ENCODE peak calls at places on chromosomes 11 and 22, in six cellular contexts. V is spleen; P is CD8-positive, alpha-beta memory T cell; H is NT2/D1; E is mucosa of descending colon; Q is cardiac muscle cell. O is an unnamed sample. For H3K9me3, the result is how much of the 10 kb centered on the place peaks cover.

GRCh38 chr11:54558919-54559318 is 44.9 kb downstream of the OR4C46 start:
- DNase-seq in V (no peak), P (no peak), H (peak), E (no peak), Q (no peak), O (no peak)

GRCh38 chr11:110736158-110736553 is 23.9 kb upstream of the ARHGAP20 start:
- DNase-seq in V (no peak), P (no peak), H (no peak), E (no peak), Q (no peak), O (no peak)

GRCh38 chr11:134019500-134019899 is 49.4 kb upstream of the JAM3 start:
- DNase-seq in V (no peak), P (no peak), H (no peak), E (no peak), Q (no peak), O (no peak)

GRCh38 chr11:134628426-134628825 is 216.4 kb upstream of the B3GAT1 start:
- DNase-seq in V (no peak), P (no peak), H (no peak), E (no peak), Q (no peak), O (no peak)

GRCh38 chr11:69130586-69131566 is 24.9 kb upstream of the SMIM38 start:
- DNase-seq in V (peak), P (no peak), H (no peak), E (no peak), Q (no peak), O (no peak)

GRCh38 chr11:33435201-33435600 is 178.0 kb downstream of the HIPK3 start:
- DNase-seq in V (no peak), P (no peak), H (no peak), E (no peak), Q (no peak), O (no peak)

GRCh38 chr11:18987454-18988231 is 48.4 kb upstream of the MRGPRX1 start:
- DNase-seq in V (no peak), P (no peak), H (no peak), E (no peak), Q (no peak), O (no peak)

GRCh38 chr11:12102588-12103410 is 7.6 kb upstream of the MICAL2 start:
- DNase-seq in V (no peak), P (no peak), H (no peak), E (no peak), Q (no peak), O (no peak)

GRCh38 chr11:71171576-71171975 is 80.8 kb downstream of the SHANK2 start:
- DNase-seq in V (no peak), P (no peak), H (no peak), E (no peak), Q (no peak), O (no peak)
- H3K9me3 ChIP-seq in V (under half), P (under half), H (under half), E (under half), Q (under half), O (under half)

GRCh38 chr11:3205261-3206127 is 13.1 kb downstream of the MRGPRG start:
- DNase-seq in V (peak), P (peak), H (no peak), E (no peak), Q (no peak), O (no peak)
- H3K9me3 ChIP-seq in V (under half), P (under half), H (under half), E (under half), Q (under half), O (under half)

GRCh38 chr22:48682517-48682916 is 1145.2 kb downstream of the BRD1 start:
- DNase-seq in V (no peak), P (no peak), H (no peak), E (no peak), Q (no peak), O (no peak)
- H3K9me3 ChIP-seq in V (under half), P (under half), H (under half), E (under half), Q (under half), O (under half)

GRCh38 chr22:48523091-48523490 is 1304.6 kb downstream of the BRD1 start:
- DNase-seq in V (no peak), P (no peak), H (no peak), E (no peak), Q (no peak), O (no peak)
- H3K9me3 ChIP-seq in V (under half), P (under half), H (under half), E (under half), Q (under half), O (under half)

GRCh38 chr22:47767403-47767802 is 1005.0 kb downstream of the TBC1D22A start:
- DNase-seq in V (no peak), P (no peak), H (no peak), E (no peak), Q (no peak), O (no peak)

GRCh38 chr22:47769652-47770051 is 1007.2 kb downstream of the TBC1D22A start:
- DNase-seq in V (no peak), P (no peak), H (no peak), E (no peak), Q (no peak), O (no peak)

GRCh38 chr22:47768027-47768426 is 1005.6 kb downstream of the TBC1D22A start:
- DNase-seq in V (no peak), P (no peak), H (no peak), E (no peak), Q (no peak), O (no peak)

GRCh38 chr22:47762141-47762540 is 999.7 kb downstream of the TBC1D22A start:
- DNase-seq in V (no peak), P (no peak), H (no peak), E (no peak), Q (no peak), O (no peak)

DNA sequence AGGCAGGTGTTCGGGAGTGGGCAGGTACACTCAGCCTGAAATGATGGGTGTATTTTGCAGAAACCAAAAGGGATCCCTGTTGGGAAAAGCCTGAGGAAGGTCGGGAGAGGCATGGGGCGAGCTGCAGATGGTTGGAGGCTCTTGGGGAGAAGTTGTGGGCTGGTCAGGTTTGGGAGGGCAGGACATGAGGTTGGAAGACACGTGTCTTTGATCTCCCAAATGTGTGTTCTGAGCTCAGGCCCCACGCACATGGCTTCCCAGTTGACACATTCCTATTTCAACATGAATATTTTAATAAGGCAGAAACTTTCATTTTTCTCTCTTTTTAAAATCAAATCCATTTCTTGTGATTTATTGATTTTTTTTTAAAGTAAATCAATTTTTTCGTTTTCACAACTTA is 1003.3 kb downstream of the TBC1D22A start:
- DNase-seq in V (no peak), P (no peak), H (no peak), E (no peak), Q (no peak), O (no peak)
- H3K9me3 ChIP-seq in V (under half), P (under half), H (under half), E (under half), Q (under half), O (under half)